ENCODE peak calls at places on chromosomes 3 and 15, in seven cellular contexts. T is A549; O is K562; H is pancreas; W is CD8-positive, alpha-beta T cell; Z is fibroblast of the aortic adventitia; C is uterus. F is an unnamed sample.

GRCh38 chr15:29449136-29449535 is 179.5 kb upstream of the NSMCE3 start:
- DNase-seq in O (no peak), C (no peak), H (no peak), Z (no peak), W (no peak), T (peak), F (no peak)

GRCh38 chr15:28995193-28995592 is 109.4 kb downstream of the APBA2 start:
- DNase-seq in Z (no peak), O (no peak), C (no peak), T (no peak), W (no peak), H (no peak), F (no peak)

GRCh38 chr3:197031315-197032285 is 2.0 kb upstream of the MELTF start:
- DNase-seq in Z (peak), T (peak), H (no peak), O (peak), W (no peak), C (peak), F (peak)

GRCh38 chr15:100114100-100114499 is 227.7 kb downstream of the ADAMTS17 start:
- DNase-seq in W (no peak), T (no peak), O (no peak), H (peak), Z (peak), C (peak), F (peak)

GRCh38 chr3:110589381-110589780 is 482.2 kb upstream of the NECTIN3 start:
- DNase-seq in H (no peak), Z (no peak), W (no peak), T (no peak), O (no peak), C (no peak), F (no peak)

GRCh38 chr3:5479229-5479799 is 291.8 kb downstream of the EDEM1 start:
- DNase-seq in H (peak), O (peak), C (no peak), W (no peak), Z (peak), T (peak), F (no peak)

GRCh38 chr3:150312018-150312657 is 96.0 kb upstream of the TSC22D2 start:
- DNase-seq in C (no peak), W (no peak), H (no peak), Z (no peak), O (no peak), T (peak), F (no peak)

GRCh38 chr3:151403246-151403645 is 18.7 kb upstream of the P2RY12 start:
- DNase-seq in T (no peak), O (no peak), W (no peak), H (no peak), C (no peak), Z (peak), F (peak)

DNA sequence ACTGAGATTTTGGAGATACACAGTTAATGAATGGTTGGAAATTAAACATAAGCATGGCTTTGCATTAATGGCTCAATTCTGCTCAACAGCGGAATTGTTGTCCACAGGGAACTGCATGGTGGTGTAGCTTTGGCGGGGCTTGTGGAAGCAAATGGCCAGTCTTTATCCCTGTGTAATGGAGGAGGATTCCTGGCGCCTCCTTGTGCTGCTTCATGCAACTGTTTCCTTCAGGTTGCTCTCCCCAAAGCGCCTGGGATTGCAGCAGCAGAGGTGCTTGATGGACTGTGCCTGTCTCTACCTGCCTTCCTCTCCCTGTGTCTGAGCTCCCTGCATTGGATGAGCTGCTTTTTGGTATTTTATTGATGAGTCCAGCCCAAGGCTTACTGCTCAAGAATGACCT is 72.9 kb upstream of the NDN start:
- DNase-seq in C (no peak), O (no peak), T (peak), Z (no peak), H (no peak), W (no peak), F (no peak)
- TF ChIP-seq CTCF in C (no peak), O (no peak), T (no peak), Z (no peak), H (no peak), W (no peak), F (no peak)

GRCh38 chr3:141498592-141499223 is 11.9 kb downstream of the RASA2 start:
- DNase-seq in H (no peak), W (peak), T (no peak), O (no peak), Z (no peak), C (no peak), F (no peak)

GRCh38 chr3:141499304-141499703 is 12.5 kb downstream of the RASA2 start:
- DNase-seq in O (no peak), W (no peak), T (no peak), C (no peak), H (no peak), Z (no peak), F (no peak)

GRCh38 chr3:141505166-141505565 is 18.3 kb downstream of the RASA2 start:
- DNase-seq in T (no peak), Z (no peak), C (no peak), H (no peak), W (no peak), O (no peak), F (no peak)

GRCh38 chr3:141499965-141500364 is 13.1 kb downstream of the RASA2 start:
- DNase-seq in O (no peak), W (no peak), H (no peak), C (no peak), Z (no peak), T (no peak), F (no peak)

GRCh38 chr3:141500397-141500796 is 13.6 kb downstream of the RASA2 start:
- DNase-seq in O (no peak), W (no peak), C (no peak), Z (no peak), T (no peak), H (no peak), F (no peak)
- H3K4me3 ChIP-seq in O (no peak), W (no peak), C (no peak), Z (no peak), T (no peak), H (no peak), F (no peak)

GRCh38 chr15:31438601-31439265 is 112.1 kb downstream of the KLF13 start:
- DNase-seq in W (no peak), H (no peak), O (peak), T (no peak), C (no peak), Z (no peak), F (no peak)

GRCh38 chr15:31444844-31445243 is 118.2 kb downstream of the KLF13 start:
- DNase-seq in W (no peak), H (no peak), T (no peak), O (no peak), Z (no peak), C (no peak), F (no peak)

GRCh38 chr15:31440754-31441298 is 114.2 kb downstream of the KLF13 start:
- DNase-seq in H (peak), O (peak), C (peak), T (no peak), W (peak), Z (peak), F (peak)

GRCh38 chr15:31439328-31439727 is 112.7 kb downstream of the KLF13 start:
- DNase-seq in C (no peak), W (no peak), T (peak), Z (no peak), H (no peak), O (peak), F (peak)

GRCh38 chr15:31442203-31443090 is 115.8 kb downstream of the KLF13 start:
- DNase-seq in C (no peak), T (peak), Z (peak), W (no peak), O (no peak), H (no peak), F (peak)
- TF ChIP-seq CTCF in C (peak), T (peak), Z (peak), W (peak), O (no peak), H (no peak), F (peak)

DNA sequence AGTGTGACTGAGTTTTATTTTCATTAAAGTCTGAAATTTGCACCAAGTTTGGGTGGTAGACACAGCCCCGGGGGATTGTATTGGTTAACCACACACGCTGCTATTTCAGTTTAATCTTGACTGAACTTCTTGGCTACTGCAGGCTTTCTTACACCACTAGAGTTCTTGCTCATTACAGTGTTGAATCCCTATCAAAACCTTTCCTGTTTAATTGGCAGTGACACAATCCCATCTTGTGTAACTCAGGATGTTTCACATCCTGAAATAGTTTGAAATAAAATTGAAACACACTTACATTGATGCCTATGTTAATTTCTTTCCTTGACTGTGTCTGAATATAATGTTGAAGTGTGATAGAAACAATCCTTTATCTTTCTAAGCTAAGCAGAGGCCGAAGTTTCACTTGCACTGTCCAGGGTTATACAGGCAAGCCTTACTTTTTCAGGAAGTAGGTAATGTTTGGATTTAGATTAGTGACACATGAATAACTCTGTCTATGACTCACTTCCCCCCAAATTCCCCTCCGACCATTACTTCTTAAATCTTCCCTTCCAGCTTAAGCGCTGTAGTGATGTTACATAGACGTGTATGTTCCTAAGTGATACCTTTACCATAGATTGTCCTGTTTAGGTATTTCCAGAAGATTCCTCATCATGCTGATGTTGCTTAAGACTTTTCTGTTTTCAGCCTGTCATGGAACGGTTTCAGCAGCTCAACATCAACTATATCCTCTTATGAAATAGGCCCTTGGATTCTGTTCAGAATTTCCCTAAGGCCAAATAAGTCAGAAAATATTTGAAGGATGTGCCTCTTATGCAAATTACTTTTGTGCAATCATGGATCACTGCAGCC is 16.8 kb downstream of the ATG7 start:
- DNase-seq in T (peak), C (no peak), W (no peak), Z (peak), O (peak), H (no peak), F (peak)
- H3K4me3 ChIP-seq in T (peak), C (no peak), W (no peak), Z (no peak), O (no peak), H (no peak), F (no peak)

GRCh38 chr3:31530039-31530983 is 2.4 kb upstream of the STT3B start:
- DNase-seq in C (no peak), W (no peak), T (no peak), H (no peak), O (no peak), Z (no peak), F (no peak)

GRCh38 chr3:31532587-31533168 is at the start of gene STT3B:
- DNase-seq in H (no peak), T (peak), W (peak), O (peak), C (no peak), Z (peak), F (peak)

GRCh38 chr3:31533169-31533870 is 595 bp downstream of the STT3B start:
- DNase-seq in O (peak), Z (no peak), H (peak), T (peak), C (peak), W (peak), F (no peak)

GRCh38 chr3:31531465-31531991 is 1.2 kb upstream of the STT3B start:
- DNase-seq in W (no peak), O (no peak), H (no peak), C (no peak), Z (no peak), T (no peak), F (peak)

DNA sequence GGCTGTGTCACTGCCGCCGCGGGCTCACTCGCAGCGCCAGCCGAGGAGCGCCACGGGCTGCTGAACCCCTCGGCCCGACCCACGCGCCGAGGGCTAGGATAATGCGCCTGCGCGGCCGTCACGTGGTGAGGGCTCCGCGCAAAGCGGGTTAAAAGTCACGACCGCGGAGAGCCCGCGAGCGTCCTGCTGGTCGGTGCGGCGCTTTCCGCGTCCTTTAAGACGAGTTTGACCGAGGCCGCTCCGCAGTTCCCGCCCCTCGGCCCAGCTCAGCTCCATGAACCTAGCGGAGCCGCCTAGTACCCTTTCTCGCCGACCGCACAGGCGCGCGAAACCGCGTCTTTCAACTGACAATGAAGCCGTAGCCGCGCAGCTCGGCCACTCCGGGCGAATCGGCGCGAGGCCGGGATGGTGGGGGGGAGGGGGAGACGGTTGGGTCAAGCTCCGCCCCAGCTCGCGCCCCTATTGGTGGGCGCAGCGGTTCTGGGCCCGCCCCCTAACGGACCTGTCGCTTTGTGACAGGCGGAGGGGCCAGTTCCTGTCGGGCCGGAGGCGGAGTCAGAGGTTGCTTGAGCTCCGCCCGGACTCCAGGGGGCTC is 636 bp upstream of the STT3B start:
- DNase-seq in Z (peak), O (peak), W (peak), H (peak), C (peak), T (peak), F (peak)
- TF ChIP-seq CTCF in Z (no peak), O (no peak), W (no peak), H (no peak), C (no peak), T (no peak), F (no peak)

GRCh38 chr3:32177702-32178198 is 60.7 kb upstream of the CMTM8 start:
- DNase-seq in C (peak), W (peak), Z (peak), T (peak), O (peak), H (peak), F (peak)

GRCh38 chr3:32181370-32181769 is 57.1 kb upstream of the CMTM8 start:
- DNase-seq in W (no peak), O (no peak), H (no peak), C (no peak), Z (no peak), T (no peak), F (no peak)

GRCh38 chr3:32175607-32176197 is 62.8 kb upstream of the CMTM8 start:
- DNase-seq in O (peak), H (peak), C (no peak), W (peak), Z (peak), T (peak), F (peak)

GRCh38 chr3:32180151-32180850 is 58.2 kb upstream of the CMTM8 start:
- DNase-seq in Z (no peak), O (no peak), T (no peak), W (no peak), C (no peak), H (no peak), F (no peak)

DNA sequence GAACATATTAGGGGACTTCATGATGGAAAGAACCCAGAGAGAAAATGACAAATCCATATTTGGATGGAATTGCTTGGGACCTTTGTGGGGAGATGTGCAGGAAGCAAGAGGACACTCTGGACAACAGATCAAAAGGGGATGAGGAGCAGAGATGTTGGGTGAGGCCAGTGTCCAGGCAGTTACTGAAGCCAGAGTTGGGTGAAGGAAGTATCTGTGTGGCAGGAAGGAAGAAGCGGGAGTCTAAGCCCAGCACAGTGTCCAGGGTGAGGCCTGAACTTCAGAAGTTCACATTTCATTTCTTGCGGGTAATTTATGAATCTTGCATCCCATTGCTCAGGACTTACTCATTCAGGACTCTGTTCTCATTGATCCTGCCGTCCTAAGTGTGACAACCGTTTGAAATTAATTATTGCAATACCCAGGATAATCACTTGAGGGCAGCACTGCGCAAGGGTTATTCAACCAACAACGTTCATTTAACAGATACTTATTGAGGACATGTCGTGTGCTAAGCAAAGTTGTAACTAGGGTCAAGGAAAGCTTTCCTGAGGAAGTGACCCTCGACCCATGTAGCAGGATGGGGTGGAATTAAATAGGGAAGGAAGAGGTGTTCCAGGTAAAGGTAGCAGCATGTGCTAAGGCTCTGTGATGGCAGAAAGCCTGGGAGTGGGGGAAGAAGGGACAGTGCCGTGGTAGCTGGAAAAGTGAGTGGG is 61.3 kb upstream of the CMTM8 start:
- DNase-seq in O (peak), W (peak), H (peak), Z (peak), C (no peak), T (peak), F (peak)
- H3K4me3 ChIP-seq in O (no peak), W (no peak), H (no peak), Z (no peak), C (no peak), T (no peak), F (no peak)

GRCh38 chr15:37134244-37134643 is 33.9 kb upstream of the MEIS2 start:
- DNase-seq in W (no peak), C (no peak), Z (peak), O (no peak), H (no peak), T (no peak), F (no peak)

GRCh38 chr15:37135225-37135624 is 34.9 kb upstream of the MEIS2 start:
- DNase-seq in W (no peak), O (peak), H (no peak), T (no peak), C (no peak), Z (no peak), F (no peak)

GRCh38 chr15:37134699-37135131 is 34.4 kb upstream of the MEIS2 start:
- DNase-seq in W (no peak), Z (peak), T (peak), H (no peak), O (peak), C (no peak), F (peak)

GRCh38 chr15:37132826-37133417 is 32.6 kb upstream of the MEIS2 start:
- DNase-seq in H (no peak), O (no peak), W (no peak), C (no peak), T (no peak), Z (no peak), F (no peak)

GRCh38 chr15:37133619-37134018 is 33.3 kb upstream of the MEIS2 start:
- DNase-seq in C (no peak), O (no peak), W (no peak), H (no peak), T (peak), Z (peak), F (peak)
- TF ChIP-seq CTCF in C (peak), O (peak), W (no peak), H (no peak), T (peak), Z (peak), F (peak)